ENCODE peak calls at places on chromosome 15, in five cellular contexts. I is H1, U is GM12878, C is K562, Z is HepG2. V is an unnamed sample.

GRCh38 chr15:66405007-66405406 is 18.3 kb downstream of the MAP2K1 start:
- DNase-seq in I (no peak), U (no peak), C (no peak), Z (no peak), V (no peak)

GRCh38 chr15:51647128-51647562 is 24.6 kb upstream of the DMXL2 start:
- DNase-seq in I (no peak), U (no peak), C (peak; percentile 40), Z (no peak), V (no peak)

GRCh38 chr15:23416349-23417276 is 30.4 kb downstream of the GOLGA6L2 start:
- DNase-seq in I (no peak), U (no peak), C (peak; percentile 86), Z (no peak), V (no peak)

GRCh38 chr15:47603026-47603425 is 114.3 kb upstream of the SEMA6D start:
- DNase-seq in I (no peak), U (no peak), C (no peak), Z (no peak), V (no peak)

GRCh38 chr15:27582741-27583400 is 516.2 kb downstream of the OCA2 start:
- DNase-seq in I (no peak), U (no peak), C (no peak), Z (no peak), V (no peak)

GRCh38 chr15:63086271-63086670 is 35.4 kb upstream of the LACTB start:
- DNase-seq in I (no peak), U (no peak), C (no peak), Z (no peak), V (no peak)

GRCh38 chr15:85164841-85165466 is 183.3 kb downstream of the PDE8A start:
- DNase-seq in I (no peak), U (no peak), C (no peak), Z (no peak), V (no peak)

GRCh38 chr15:31853370-31853769 is 176.9 kb upstream of the CHRNA7 start:
- DNase-seq in I (no peak), U (no peak), C (no peak), Z (no peak), V (no peak)

GRCh38 chr15:56244237-56244810 is 645 bp upstream of the RFX7 start:
- DNase-seq in I (no peak), U (no peak), C (peak; percentile 47), Z (peak; percentile 82), V (no peak)

GRCh38 chr15:76330281-76330680 is 6.3 kb upstream of the ISL2 start:
- DNase-seq in I (no peak), U (no peak), C (no peak), Z (peak; percentile 47), V (no peak)

GRCh38 chr15:100297812-100298211 is 44.0 kb downstream of the ADAMTS17 start:
- DNase-seq in I (no peak), U (no peak), C (no peak), Z (no peak), V (no peak)

GRCh38 chr15:57685719-57686118 is 20.8 kb upstream of the POLR2M start:
- DNase-seq in I (no peak), U (no peak), C (no peak), Z (no peak), V (no peak)
- H2AFZ ChIP-seq in I (no peak overlapping the region), U (no peak overlapping the region), C (no peak overlapping the region), Z (no peak overlapping the region), V (no peak overlapping the region)

GRCh38 chr15:71143373-71144310 is 28.4 kb downstream of the THSD4 start:
- DNase-seq in I (no peak), U (no peak), C (no peak), Z (peak; percentile 38), V (no peak)

GRCh38 chr15:71149645-71150557 is 34.6 kb downstream of the THSD4 start:
- DNase-seq in I (no peak), U (no peak), C (no peak), Z (no peak), V (no peak)

GRCh38 chr15:71148048-71148447 is 32.8 kb downstream of the THSD4 start:
- DNase-seq in I (no peak), U (no peak), C (no peak), Z (no peak), V (no peak)

GRCh38 chr15:71145648-71146047 is 30.4 kb downstream of the THSD4 start:
- DNase-seq in I (no peak), U (no peak), C (no peak), Z (no peak), V (no peak)

GRCh38 chr15:71146597-71146996 is 31.3 kb downstream of the THSD4 start:
- DNase-seq in I (no peak), U (no peak), C (no peak), Z (no peak), V (no peak)
- TF ChIP-seq SP1 in I (no peak), U (no peak), C (no peak), Z (no peak), V (no peak)

DNA sequence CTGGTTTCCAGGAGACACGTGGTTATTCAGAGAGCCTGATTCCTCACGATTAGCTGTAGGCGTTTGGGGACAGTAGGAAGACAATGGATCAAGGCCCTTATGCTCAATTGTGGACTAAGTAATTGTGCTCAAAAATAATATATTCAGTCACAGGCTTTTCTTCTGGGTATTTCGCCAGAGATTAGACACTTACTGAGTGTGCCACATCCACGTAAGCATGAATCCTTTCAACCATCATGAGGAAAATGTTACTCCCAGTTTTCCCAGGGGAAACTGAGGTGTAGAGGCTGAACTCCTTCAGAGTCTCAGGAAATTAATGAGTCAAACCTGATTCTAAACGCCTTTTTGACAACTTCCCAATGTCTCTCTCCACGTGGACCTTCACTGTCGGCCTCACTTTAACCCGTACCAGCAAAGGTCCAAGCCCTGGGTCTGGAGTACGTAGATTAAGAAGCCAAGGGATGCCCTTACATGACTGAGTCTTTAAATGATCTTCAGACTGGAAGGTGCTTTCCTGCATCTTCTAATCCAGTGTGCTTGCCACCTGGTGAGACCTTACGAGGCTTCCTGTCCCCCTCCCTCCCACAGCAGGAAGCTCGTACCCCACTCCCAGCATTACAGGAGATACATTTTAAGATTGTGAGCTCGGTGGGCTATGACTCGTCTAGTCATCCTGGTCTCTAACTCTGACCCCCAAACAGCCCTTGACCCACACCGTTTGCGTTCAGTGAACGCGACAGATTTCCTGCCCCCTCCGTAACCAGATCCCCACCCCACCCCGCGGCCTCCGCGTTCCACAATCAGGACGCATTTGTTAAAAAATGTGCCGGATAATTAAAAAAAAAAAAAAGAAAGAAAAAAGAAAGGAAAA is 1.7 kb downstream of the PKM start:
- DNase-seq in I (no peak), U (no peak), C (no peak), Z (no peak), V (no peak)
- H2AFZ ChIP-seq in I (no peak overlapping the region), U (no peak overlapping the region), C (no peak overlapping the region), Z (no peak overlapping the region), V (no peak overlapping the region)

DNA sequence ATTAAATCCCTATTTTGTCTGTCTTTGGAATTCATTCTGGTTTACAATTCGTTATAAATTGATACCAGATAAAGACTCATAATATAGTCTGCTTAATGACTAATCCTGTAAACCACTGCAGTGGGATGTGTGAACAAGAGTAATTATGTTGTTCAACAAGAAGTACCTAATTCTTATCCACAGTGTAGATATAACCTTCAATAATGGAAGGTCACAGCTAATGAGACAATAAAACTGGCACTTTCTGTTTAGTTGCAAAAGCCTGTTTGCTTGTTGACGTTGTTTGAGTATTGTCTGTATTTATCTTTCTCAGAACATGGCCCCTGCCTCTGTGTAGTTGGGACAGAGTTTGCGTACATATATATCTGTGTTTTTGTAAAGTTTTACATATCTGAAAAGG is 26.7 kb downstream of the PIAS1 start:
- DNase-seq in I (no peak), U (no peak), C (no peak), Z (no peak), V (no peak)
- TF ChIP-seq SP1 in I (no peak), U (no peak), C (no peak), Z (no peak), V (no peak)

V was measured in HCT116.